ENCODE peak calls at places on chromosome 11, in six cellular contexts. R is G401; L is HFFc6; M is substantia nigra; S is hippocampal formation; U is CD4-positive, CD25-positive, alpha-beta regulatory T cell. A is an unnamed sample.

GRCh38 chr11:124892750-124893454 is 4.8 kb downstream of the ROBO4 start:
- DNase-seq in R (no peak), L (no peak), M (peak), S (no peak), U (no peak), A (no peak)

GRCh38 chr11:84437129-84438123 is 1151.3 kb upstream of the CCDC90B start:
- DNase-seq in R (peak), L (no peak), M (peak), S (no peak), U (no peak), A (no peak)

GRCh38 chr11:91608662-91609061 is 616.0 kb upstream of the FAT3 start:
- DNase-seq in R (no peak), L (no peak), M (no peak), S (no peak), U (no peak), A (no peak)

GRCh38 chr11:122235615-122236014 is 119.6 kb upstream of the BLID start:
- DNase-seq in R (peak), L (peak), M (no peak), S (no peak), U (no peak), A (peak)

GRCh38 chr11:12691473-12691872 is 17.3 kb downstream of the TEAD1 start:
- DNase-seq in R (no peak), L (peak), M (no peak), S (no peak), U (no peak), A (no peak)

GRCh38 chr11:66112041-66112491 is 42.0 kb downstream of the PACS1 start:
- DNase-seq in R (peak), L (no peak), M (no peak), S (no peak), U (no peak), A (no peak)

GRCh38 chr11:18721576-18722292 is 4.3 kb downstream of the IGSF22 start:
- DNase-seq in R (peak), L (no peak), M (peak), S (peak), U (peak), A (no peak)

GRCh38 chr11:73869234-73869949 is 7.3 kb downstream of the COA4 start:
- DNase-seq in R (no peak), L (no peak), M (no peak), S (no peak), U (no peak), A (no peak)

GRCh38 chr11:34837246-34837856 is 78.8 kb downstream of the APIP start:
- DNase-seq in R (no peak), L (no peak), M (no peak), S (no peak), U (no peak), A (peak)